ENCODE peak calls at places on chromosomes 2 and 18, in seven cellular contexts. Z, R, I, W, A, N and C are unnamed samples. For H3K4me1 and H3K79me2, the result is how much of the 10 kb centered on the place peaks cover.

GRCh38 chr18:76384861-76385680 is 110.0 kb downstream of the ZNF516 start:
- DNase-seq in Z (no peak), R (no peak), I (no peak), W (no peak), A (no peak), N (no peak), C (no peak)

GRCh38 chr2:235588750-235589149 is 94.9 kb downstream of the AGAP1 start:
- DNase-seq in Z (no peak), R (no peak), I (no peak), W (no peak), A (no peak), N (no peak), C (no peak)

GRCh38 chr2:75632091-75632704 is 14.4 kb upstream of the MRPL19 start:
- DNase-seq in Z (no peak), R (no peak), I (no peak), W (no peak), A (peak), N (peak), C (no peak)

GRCh38 chr18:34158881-34159690 is 65.6 kb downstream of the NOL4 start:
- DNase-seq in Z (peak), R (no peak), I (peak), W (peak), A (peak), N (peak), C (no peak)

GRCh38 chr2:42060718-42061619 is 13.1 kb downstream of the PKDCC start:
- DNase-seq in Z (peak), R (no peak), I (peak), W (no peak), A (no peak), N (no peak), C (no peak)

GRCh38 chr2:163187995-163188655 is 349.6 kb upstream of the KCNH7 start:
- DNase-seq in Z (no peak), R (no peak), I (no peak), W (no peak), A (peak), N (no peak), C (no peak)

GRCh38 chr2:158795110-158795924 is at the start of gene DAPL1:
- DNase-seq in Z (peak), R (no peak), I (no peak), W (peak), A (no peak), N (no peak), C (peak)

GRCh38 chr2:162123806-162124758 is 28.0 kb downstream of the GCG start:
- DNase-seq in Z (peak), R (peak), I (peak), W (peak), A (no peak), N (peak), C (peak)

GRCh38 chr2:170362895-170363582 is 185.1 kb downstream of the MYO3B start:
- DNase-seq in Z (no peak), R (peak), I (no peak), W (no peak), A (no peak), N (peak), C (no peak)

GRCh38 chr2:12259497-12259896 is 457.2 kb upstream of the TRIB2 start:
- DNase-seq in Z (no peak), R (no peak), I (no peak), W (no peak), A (no peak), N (no peak), C (no peak)

GRCh38 chr2:68936462-68936861 is 16.2 kb downstream of the GKN2 start:
- DNase-seq in Z (no peak), R (peak), I (no peak), W (no peak), A (peak), N (peak), C (no peak)

GRCh38 chr2:219962089-219962488 is 334.7 kb downstream of the SLC4A3 start:
- DNase-seq in Z (no peak), R (peak), I (no peak), W (no peak), A (peak), N (no peak), C (no peak)

GRCh38 chr2:105765415-105766299 is 20.9 kb downstream of the NCK2 start:
- DNase-seq in Z (no peak), R (no peak), I (no peak), W (no peak), A (no peak), N (no peak), C (no peak)
- H3K4me1 ChIP-seq in Z (under half), R (under half), I (under half), W (under half), A (under half), N (under half), C (under half)

GRCh38 chr2:44189104-44189503 is 20.4 kb downstream of the PPM1B start:
- DNase-seq in Z (no peak), R (no peak), I (no peak), W (no peak), A (no peak), N (no peak), C (no peak)

GRCh38 chr2:44195714-44196113 is 27.0 kb downstream of the PPM1B start:
- DNase-seq in Z (no peak), R (no peak), I (no peak), W (no peak), A (no peak), N (no peak), C (no peak)

GRCh38 chr2:44188696-44189095 is 20.0 kb downstream of the PPM1B start:
- DNase-seq in Z (no peak), R (no peak), I (no peak), W (peak), A (no peak), N (no peak), C (no peak)

GRCh38 chr2:44191739-44192138 is 23.1 kb downstream of the PPM1B start:
- DNase-seq in Z (no peak), R (no peak), I (no peak), W (no peak), A (no peak), N (no peak), C (no peak)

GRCh38 chr2:44192646-44193045 is 24.0 kb downstream of the PPM1B start:
- DNase-seq in Z (no peak), R (no peak), I (no peak), W (no peak), A (no peak), N (no peak), C (no peak)
- H3K79me2 ChIP-seq in Z (half or more), R (under half), I (half or more), W (half or more), A (half or more), N (half or more), C (half or more)

GRCh38 chr2:181782630-181783029 is 102.3 kb upstream of the NEUROD1 start:
- DNase-seq in Z (no peak), R (no peak), I (no peak), W (no peak), A (no peak), N (no peak), C (peak)
- H3K4me1 ChIP-seq in Z (under half), R (half or more), I (half or more), W (under half), A (under half), N (under half), C (half or more)

DNA sequence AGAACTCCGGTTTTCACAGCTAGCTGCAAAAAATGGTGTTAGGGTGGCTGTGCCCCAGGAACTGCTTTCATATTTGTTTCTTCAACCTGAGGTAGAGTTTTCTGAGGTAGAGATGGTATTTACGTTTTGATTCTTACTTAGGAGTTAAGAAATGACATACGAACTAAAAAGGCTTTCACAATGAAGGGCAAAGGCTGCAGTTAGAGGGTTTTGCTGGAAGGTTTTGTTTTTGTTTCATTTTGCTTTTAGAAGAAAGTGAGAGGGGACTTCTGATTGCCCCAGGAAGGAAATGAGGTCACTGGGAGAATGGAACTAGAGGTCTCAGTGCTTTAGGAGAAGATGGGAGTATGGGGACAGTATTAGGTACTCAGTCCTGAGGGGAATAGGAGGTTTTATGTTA is 15.5 kb downstream of the CDCA7 start:
- DNase-seq in Z (no peak), R (no peak), I (no peak), W (no peak), A (no peak), N (no peak), C (no peak)
- H3K79me2 ChIP-seq in Z (under half), R (under half), I (under half), W (under half), A (under half), N (under half), C (under half)